ENCODE peak calls at places on chromosomes 7 and 10, in ten cellular contexts. One of them, this sample, is unnamed.

GRCh38 chr10:119812684-119813083 is 60.0 kb downstream of the MCMBP start:
- DNase-seq in IMR-90: no peak
- DNase-seq in colonic mucosa: no peak
- DNase-seq in left ventricle myocardium inferior: no peak
- DNase-seq in endodermal cell: no peak
- DNase-seq in endothelial cell of umbilical vein: peak; percentile 64
- DNase-seq in fibroblast of the aortic adventitia: no peak
- DNase-seq in Panc1: no peak
- DNase-seq in BJ: no peak
- DNase-seq in fibroblast of pulmonary artery: no peak
- DNase-seq in this sample: no peak

GRCh38 chr10:113226404-113226803 is 276.4 kb downstream of the TCF7L2 start:
- DNase-seq in IMR-90: no peak
- DNase-seq in colonic mucosa: no peak
- DNase-seq in left ventricle myocardium inferior: no peak
- DNase-seq in endodermal cell: peak; percentile 19
- DNase-seq in endothelial cell of umbilical vein: no peak
- DNase-seq in fibroblast of the aortic adventitia: no peak
- DNase-seq in Panc1: no peak
- DNase-seq in BJ: no peak
- DNase-seq in fibroblast of pulmonary artery: no peak
- DNase-seq in this sample: no peak

GRCh38 chr7:10780400-10780747 is 193.3 kb upstream of the PHF14 start:
- DNase-seq in IMR-90: no peak
- DNase-seq in colonic mucosa: no peak
- DNase-seq in left ventricle myocardium inferior: no peak
- DNase-seq in endodermal cell: peak; percentile 52
- DNase-seq in endothelial cell of umbilical vein: no peak
- DNase-seq in fibroblast of the aortic adventitia: no peak
- DNase-seq in Panc1: no peak
- DNase-seq in BJ: no peak
- DNase-seq in fibroblast of pulmonary artery: no peak
- DNase-seq in this sample: no peak

GRCh38 chr7:106813705-106814305 is 51.3 kb upstream of the PIK3CG start:
- DNase-seq in IMR-90: peak; percentile 50
- DNase-seq in colonic mucosa: no peak
- DNase-seq in left ventricle myocardium inferior: no peak
- DNase-seq in endodermal cell: no peak
- DNase-seq in endothelial cell of umbilical vein: peak; percentile 40
- DNase-seq in fibroblast of the aortic adventitia: no peak
- DNase-seq in Panc1: no peak
- DNase-seq in BJ: no peak
- DNase-seq in fibroblast of pulmonary artery: no peak
- DNase-seq in this sample: peak; percentile 19

GRCh38 chr10:76624470-76624869 is 1013.1 kb downstream of the KCNMA1 start:
- DNase-seq in IMR-90: no peak
- DNase-seq in colonic mucosa: no peak
- DNase-seq in left ventricle myocardium inferior: no peak
- DNase-seq in endodermal cell: no peak
- DNase-seq in endothelial cell of umbilical vein: no peak
- DNase-seq in fibroblast of the aortic adventitia: no peak
- DNase-seq in Panc1: no peak
- DNase-seq in BJ: no peak
- DNase-seq in fibroblast of pulmonary artery: no peak
- DNase-seq in this sample: no peak

GRCh38 chr7:70693690-70694356 is 438.1 kb upstream of the GALNT17 start:
- DNase-seq in IMR-90: peak; percentile 44
- DNase-seq in colonic mucosa: peak; percentile 88
- DNase-seq in left ventricle myocardium inferior: peak; percentile 83
- DNase-seq in endodermal cell: peak; percentile 89
- DNase-seq in endothelial cell of umbilical vein: no peak
- DNase-seq in fibroblast of the aortic adventitia: peak; percentile 36
- DNase-seq in Panc1: no peak
- DNase-seq in BJ: no peak
- DNase-seq in fibroblast of pulmonary artery: peak; percentile 45
- DNase-seq in this sample: peak; percentile 60

GRCh38 chr7:89621925-89622641 is 532.2 kb upstream of the STEAP1 start:
- DNase-seq in IMR-90: no peak
- DNase-seq in colonic mucosa: no peak
- DNase-seq in left ventricle myocardium inferior: no peak
- DNase-seq in endodermal cell: no peak
- DNase-seq in endothelial cell of umbilical vein: no peak
- DNase-seq in fibroblast of the aortic adventitia: no peak
- DNase-seq in Panc1: no peak
- DNase-seq in BJ: no peak
- DNase-seq in fibroblast of pulmonary artery: no peak
- DNase-seq in this sample: no peak

GRCh38 chr7:496528-497295 is 22.9 kb downstream of the PDGFA start:
- DNase-seq in IMR-90: no peak
- DNase-seq in colonic mucosa: no peak
- DNase-seq in left ventricle myocardium inferior: peak; percentile 9
- DNase-seq in endodermal cell: no peak
- DNase-seq in endothelial cell of umbilical vein: no peak
- DNase-seq in fibroblast of the aortic adventitia: no peak
- DNase-seq in Panc1: no peak
- DNase-seq in BJ: no peak
- DNase-seq in fibroblast of pulmonary artery: no peak
- DNase-seq in this sample: no peak

GRCh38 chr7:150742286-150742968 is 5.2 kb downstream of the GIMAP5 start:
- DNase-seq in IMR-90: no peak
- DNase-seq in colonic mucosa: no peak
- DNase-seq in left ventricle myocardium inferior: no peak
- DNase-seq in endodermal cell: no peak
- DNase-seq in endothelial cell of umbilical vein: no peak
- DNase-seq in fibroblast of the aortic adventitia: no peak
- DNase-seq in Panc1: no peak
- DNase-seq in BJ: no peak
- DNase-seq in fibroblast of pulmonary artery: no peak
- DNase-seq in this sample: no peak

GRCh38 chr7:150737265-150738055 is at the start of gene GIMAP5:
- DNase-seq in IMR-90: no peak
- DNase-seq in colonic mucosa: no peak
- DNase-seq in left ventricle myocardium inferior: no peak
- DNase-seq in endodermal cell: no peak
- DNase-seq in endothelial cell of umbilical vein: peak; percentile 48
- DNase-seq in fibroblast of the aortic adventitia: no peak
- DNase-seq in Panc1: no peak
- DNase-seq in BJ: no peak
- DNase-seq in fibroblast of pulmonary artery: no peak
- DNase-seq in this sample: no peak

GRCh38 chr7:150739045-150739432 is 1.8 kb downstream of the GIMAP5 start:
- DNase-seq in IMR-90: no peak
- DNase-seq in colonic mucosa: no peak
- DNase-seq in left ventricle myocardium inferior: no peak
- DNase-seq in endodermal cell: no peak
- DNase-seq in endothelial cell of umbilical vein: no peak
- DNase-seq in fibroblast of the aortic adventitia: no peak
- DNase-seq in Panc1: no peak
- DNase-seq in BJ: no peak
- DNase-seq in fibroblast of pulmonary artery: no peak
- DNase-seq in this sample: no peak

GRCh38 chr7:150738092-150739044 is 1.1 kb downstream of the GIMAP5 start:
- DNase-seq in IMR-90: no peak
- DNase-seq in colonic mucosa: no peak
- DNase-seq in left ventricle myocardium inferior: no peak
- DNase-seq in endodermal cell: no peak
- DNase-seq in endothelial cell of umbilical vein: peak; percentile 80
- DNase-seq in fibroblast of the aortic adventitia: no peak
- DNase-seq in Panc1: no peak
- DNase-seq in BJ: no peak
- DNase-seq in fibroblast of pulmonary artery: no peak
- DNase-seq in this sample: no peak

DNA sequence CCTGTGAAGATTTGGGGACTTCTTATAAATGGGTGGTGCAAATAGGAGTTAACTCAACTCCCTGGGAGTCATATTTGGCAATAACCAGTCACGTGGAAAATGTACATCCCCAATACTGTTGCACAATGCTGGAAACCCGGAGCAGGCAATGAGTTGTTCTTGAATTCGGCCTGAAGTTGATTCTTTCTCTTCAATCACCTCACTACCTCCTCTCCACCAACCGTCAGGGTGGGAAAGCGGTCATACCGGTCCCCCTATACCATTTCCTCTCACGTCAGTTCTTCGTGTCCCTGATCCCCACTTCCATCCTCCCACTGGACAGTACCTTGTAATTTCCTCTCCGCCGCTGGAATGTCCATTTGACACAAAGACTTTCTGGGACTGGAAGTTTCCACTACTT is 2.8 kb downstream of the GIMAP5 start:
- DNase-seq in IMR-90: no peak
- DNase-seq in colonic mucosa: no peak
- DNase-seq in left ventricle myocardium inferior: no peak
- DNase-seq in endodermal cell: no peak
- DNase-seq in endothelial cell of umbilical vein: no peak
- DNase-seq in fibroblast of the aortic adventitia: no peak
- DNase-seq in Panc1: no peak
- DNase-seq in BJ: no peak
- DNase-seq in fibroblast of pulmonary artery: no peak
- DNase-seq in this sample: no peak
- H3K4me3 ChIP-seq in IMR-90: no peak overlapping the region
- H3K4me3 ChIP-seq in colonic mucosa: peak overlapping the region; percentile 29
- H3K4me3 ChIP-seq in left ventricle myocardium inferior: peak overlapping the region; percentile 70
- H3K4me3 ChIP-seq in endodermal cell: no peak overlapping the region
- H3K4me3 ChIP-seq in endothelial cell of umbilical vein: no peak overlapping the region
- H3K4me3 ChIP-seq in fibroblast of the aortic adventitia: no peak overlapping the region
- H3K4me3 ChIP-seq in Panc1: no peak overlapping the region
- H3K4me3 ChIP-seq in BJ: no peak overlapping the region
- H3K4me3 ChIP-seq in fibroblast of pulmonary artery: no peak overlapping the region
- H3K4me3 ChIP-seq in this sample: no peak overlapping the region

DNA sequence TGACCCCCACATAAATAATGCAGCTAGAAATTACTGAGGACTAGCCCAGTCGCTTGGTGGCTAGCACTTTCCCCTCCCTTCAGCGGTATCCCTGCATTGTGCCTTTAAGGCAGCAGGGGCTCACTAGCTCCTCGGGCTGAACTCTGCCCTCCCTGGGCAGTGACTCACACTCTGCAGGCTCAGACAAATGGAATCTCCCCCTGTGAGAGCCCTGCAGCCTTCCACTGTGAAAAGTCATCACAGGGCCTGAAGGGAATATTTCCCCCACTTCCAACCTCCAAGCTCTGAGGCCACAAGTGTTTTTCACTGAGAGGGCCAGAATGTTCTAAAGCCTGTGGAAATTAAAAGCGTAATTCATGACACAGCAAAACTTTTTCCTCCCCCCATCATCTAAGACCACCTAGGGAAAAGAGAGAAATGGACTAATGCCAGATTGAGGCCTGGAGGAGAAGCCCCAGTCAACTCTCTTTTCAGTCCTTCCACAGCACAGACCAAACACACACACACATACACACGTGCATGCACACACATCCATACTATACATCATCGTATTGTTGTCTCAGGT is 93.6 kb upstream of the COL1A2 start:
- DNase-seq in IMR-90: peak; percentile 98
- DNase-seq in colonic mucosa: peak; percentile 51
- DNase-seq in left ventricle myocardium inferior: peak; percentile 73
- DNase-seq in endodermal cell: peak; percentile 90
- DNase-seq in endothelial cell of umbilical vein: peak; percentile 93
- DNase-seq in fibroblast of the aortic adventitia: peak; percentile 97
- DNase-seq in Panc1: peak; percentile 67
- DNase-seq in BJ: peak; percentile 90
- DNase-seq in fibroblast of pulmonary artery: peak; percentile 97
- DNase-seq in this sample: peak; percentile 97
- TF ChIP-seq CTCF in IMR-90: peak; percentile 26
- TF ChIP-seq CTCF in colonic mucosa: no peak
- TF ChIP-seq CTCF in left ventricle myocardium inferior: peak; percentile 18
- TF ChIP-seq CTCF in endodermal cell: peak; percentile 56
- TF ChIP-seq CTCF in endothelial cell of umbilical vein: no peak
- TF ChIP-seq CTCF in fibroblast of the aortic adventitia: peak; percentile 41
- TF ChIP-seq CTCF in Panc1: no peak
- TF ChIP-seq CTCF in BJ: peak; percentile 26
- TF ChIP-seq CTCF in fibroblast of pulmonary artery: peak; percentile 19
- TF ChIP-seq CTCF in this sample: peak; percentile 44

GRCh38 chr10:6803429-6803783 is 223.3 kb upstream of the PRKCQ start:
- DNase-seq in IMR-90: no peak
- DNase-seq in colonic mucosa: no peak
- DNase-seq in left ventricle myocardium inferior: no peak
- DNase-seq in endodermal cell: no peak
- DNase-seq in endothelial cell of umbilical vein: no peak
- DNase-seq in fibroblast of the aortic adventitia: no peak
- DNase-seq in Panc1: no peak
- DNase-seq in BJ: no peak
- DNase-seq in fibroblast of pulmonary artery: no peak
- DNase-seq in this sample: no peak

DNA sequence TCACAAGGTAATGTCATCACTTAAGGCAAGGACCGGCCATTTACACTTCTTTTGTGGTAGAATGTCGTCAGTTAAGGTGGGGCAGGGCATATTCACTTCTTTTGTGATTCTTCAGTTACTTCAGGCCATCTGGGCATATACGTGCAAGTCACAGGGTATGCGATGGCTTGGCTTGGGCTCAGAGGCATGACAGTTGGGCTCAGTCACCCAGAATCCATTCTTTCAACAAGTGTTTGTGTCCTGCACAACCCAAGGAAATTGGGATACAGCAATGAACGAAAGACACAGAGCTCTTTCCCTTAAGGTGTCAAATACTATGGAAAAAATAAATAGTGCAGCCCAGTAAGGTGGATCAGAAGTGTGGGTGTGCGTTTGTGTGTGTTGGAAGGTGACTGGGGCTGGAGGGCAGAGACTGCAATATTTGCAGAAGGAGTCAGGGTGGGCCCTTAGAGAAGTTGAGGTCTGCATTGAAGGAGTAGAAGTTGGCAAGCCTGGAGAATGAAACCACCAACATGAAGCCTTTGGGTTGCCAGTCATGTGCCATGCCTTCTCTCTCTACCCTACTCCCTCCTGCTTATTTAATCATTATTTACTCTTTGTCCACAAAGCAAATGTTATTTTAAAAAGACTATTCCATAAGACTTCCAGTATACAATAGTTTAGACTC is 222.8 kb upstream of the PRKCQ start:
- DNase-seq in IMR-90: no peak
- DNase-seq in colonic mucosa: no peak
- DNase-seq in left ventricle myocardium inferior: no peak
- DNase-seq in endodermal cell: no peak
- DNase-seq in endothelial cell of umbilical vein: no peak
- DNase-seq in fibroblast of the aortic adventitia: no peak
- DNase-seq in Panc1: no peak
- DNase-seq in BJ: no peak
- DNase-seq in fibroblast of pulmonary artery: no peak
- DNase-seq in this sample: no peak
- H3K4me3 ChIP-seq in IMR-90: no peak overlapping the region
- H3K4me3 ChIP-seq in colonic mucosa: no peak overlapping the region
- H3K4me3 ChIP-seq in left ventricle myocardium inferior: no peak overlapping the region
- H3K4me3 ChIP-seq in endodermal cell: no peak overlapping the region
- H3K4me3 ChIP-seq in endothelial cell of umbilical vein: no peak overlapping the region
- H3K4me3 ChIP-seq in fibroblast of the aortic adventitia: no peak overlapping the region
- H3K4me3 ChIP-seq in Panc1: no peak overlapping the region
- H3K4me3 ChIP-seq in BJ: no peak overlapping the region
- H3K4me3 ChIP-seq in fibroblast of pulmonary artery: no peak overlapping the region
- H3K4me3 ChIP-seq in this sample: no peak overlapping the region

GRCh38 chr10:86329896-86330680 is 36.5 kb downstream of the GRID1 start:
- DNase-seq in IMR-90: no peak
- DNase-seq in colonic mucosa: no peak
- DNase-seq in left ventricle myocardium inferior: no peak
- DNase-seq in endodermal cell: no peak
- DNase-seq in endothelial cell of umbilical vein: no peak
- DNase-seq in fibroblast of the aortic adventitia: no peak
- DNase-seq in Panc1: no peak
- DNase-seq in BJ: no peak
- DNase-seq in fibroblast of pulmonary artery: no peak
- DNase-seq in this sample: no peak

GRCh38 chr10:86333813-86334514 is 32.6 kb downstream of the GRID1 start:
- DNase-seq in IMR-90: no peak
- DNase-seq in colonic mucosa: no peak
- DNase-seq in left ventricle myocardium inferior: no peak
- DNase-seq in endodermal cell: no peak
- DNase-seq in endothelial cell of umbilical vein: no peak
- DNase-seq in fibroblast of the aortic adventitia: no peak
- DNase-seq in Panc1: no peak
- DNase-seq in BJ: no peak
- DNase-seq in fibroblast of pulmonary artery: no peak
- DNase-seq in this sample: no peak

GRCh38 chr10:86331861-86332260 is 34.7 kb downstream of the GRID1 start:
- DNase-seq in IMR-90: no peak
- DNase-seq in colonic mucosa: no peak
- DNase-seq in left ventricle myocardium inferior: no peak
- DNase-seq in endodermal cell: no peak
- DNase-seq in endothelial cell of umbilical vein: no peak
- DNase-seq in fibroblast of the aortic adventitia: no peak
- DNase-seq in Panc1: no peak
- DNase-seq in BJ: no peak
- DNase-seq in fibroblast of pulmonary artery: no peak
- DNase-seq in this sample: no peak

GRCh38 chr10:86329093-86329710 is 37.4 kb downstream of the GRID1 start:
- DNase-seq in IMR-90: no peak
- DNase-seq in colonic mucosa: no peak
- DNase-seq in left ventricle myocardium inferior: no peak
- DNase-seq in endodermal cell: no peak
- DNase-seq in endothelial cell of umbilical vein: no peak
- DNase-seq in fibroblast of the aortic adventitia: no peak
- DNase-seq in Panc1: no peak
- DNase-seq in BJ: no peak
- DNase-seq in fibroblast of pulmonary artery: no peak
- DNase-seq in this sample: no peak

GRCh38 chr10:86330778-86331763 is 35.5 kb downstream of the GRID1 start:
- DNase-seq in IMR-90: no peak
- DNase-seq in colonic mucosa: no peak
- DNase-seq in left ventricle myocardium inferior: no peak
- DNase-seq in endodermal cell: no peak
- DNase-seq in endothelial cell of umbilical vein: no peak
- DNase-seq in fibroblast of the aortic adventitia: no peak
- DNase-seq in Panc1: no peak
- DNase-seq in BJ: no peak
- DNase-seq in fibroblast of pulmonary artery: no peak
- DNase-seq in this sample: no peak
- TF ChIP-seq CTCF in IMR-90: no peak
- TF ChIP-seq CTCF in colonic mucosa: no peak
- TF ChIP-seq CTCF in left ventricle myocardium inferior: no peak
- TF ChIP-seq CTCF in endodermal cell: no peak
- TF ChIP-seq CTCF in endothelial cell of umbilical vein: no peak
- TF ChIP-seq CTCF in fibroblast of the aortic adventitia: no peak
- TF ChIP-seq CTCF in Panc1: no peak
- TF ChIP-seq CTCF in BJ: no peak
- TF ChIP-seq CTCF in fibroblast of pulmonary artery: no peak
- TF ChIP-seq CTCF in this sample: no peak

This sample was measured in AG10803.